ENCODE peak calls at places on chromosomes 1 and 21, in four cellular contexts. X is T-cell; T is stimulated activated CD4-positive, alpha-beta T cell treated with anti-CD3 and anti-CD28 coated beads, Interleukin-1b, Interleukin-23, amount 100 ng/mL, for 24 hours; P is mammary epithelial cell. I is an unnamed sample.

GRCh38 chr1:221157026-221157761 is 278.0 kb downstream of the HLX start:
- DNase-seq in P (no peak), T (no peak), X (no peak), I (no peak)

GRCh38 chr1:208225954-208226937 is 17.9 kb downstream of the PLXNA2 start:
- DNase-seq in T (no peak), P (no peak), X (no peak), I (no peak)

GRCh38 chr1:183480971-183481431 is 8.7 kb downstream of the SMG7 start:
- DNase-seq in T (no peak), P (peak), X (no peak), I (no peak)

GRCh38 chr1:46493316-46494032 is 3.8 kb downstream of the DMBX1 start:
- DNase-seq in T (no peak), X (no peak), P (no peak), I (no peak)

GRCh38 chr1:224831501-224831900 is 98.0 kb upstream of the DNAH14 start:
- DNase-seq in X (no peak), P (no peak), T (no peak), I (no peak)

GRCh38 chr21:31473685-31474345 is 129.8 kb upstream of the TIAM1 start:
- DNase-seq in P (no peak), T (no peak), X (no peak), I (no peak)

GRCh38 chr1:22625262-22625925 is 11.0 kb upstream of the C1QA start:
- DNase-seq in T (no peak), P (peak), X (no peak), I (no peak)

GRCh38 chr1:89831462-89832113 is 10.8 kb downstream of the LRRC8D start:
- DNase-seq in X (no peak), T (no peak), P (no peak), I (no peak)

GRCh38 chr1:32816676-32817158 is 441 bp downstream of the YARS1 start:
- DNase-seq in T (no peak), P (peak), X (no peak), I (no peak)

GRCh38 chr1:113201560-113201959 is 128.6 kb downstream of the LRIG2 start:
- DNase-seq in P (no peak), X (no peak), T (no peak), I (no peak)

GRCh38 chr1:41240806-41241747 is 1.0 kb downstream of the SCMH1 start:
- DNase-seq in X (peak), P (peak), T (no peak), I (peak)

GRCh38 chr1:64809309-64809708 is 64.4 kb downstream of the RAVER2 start:
- DNase-seq in T (no peak), X (no peak), P (no peak), I (no peak)

GRCh38 chr1:214664656-214665433 is 61.9 kb downstream of the CENPF start:
- DNase-seq in P (no peak), X (no peak), T (no peak), I (no peak)